ENCODE peak calls at places on chromosomes 4 and X, in nine cellular contexts. B is AG04450, C is fibroblast of the aortic adventitia, T is lower leg skin, U is AG09319, F is hepatocyte, L is endothelial cell, S is testis, O is type B pancreatic cell. V is an unnamed sample.

GRCh38 chr4:23153076-23153475 is 460.3 kb downstream of the GBA3 start:
- DNase-seq in B (no peak), C (peak), T (no peak), U (no peak), F (no peak), L (no peak), S (no peak), O (no peak), V (no peak)

GRCh38 chr4:121593760-121594159 is 103.0 kb downstream of the ANXA5 start:
- DNase-seq in B (no peak), C (no peak), T (no peak), U (no peak), F (no peak), L (no peak), S (no peak), O (no peak), V (no peak)

GRCh38 chrX:56397636-56398035 is 165.5 kb downstream of the KLF8 start:
- DNase-seq in B (no peak), C (no peak), T (no peak), U (no peak), F (no peak), L (no peak), S (no peak), O (no peak), V (no peak)

GRCh38 chr4:41257257-41257900 is 651 bp downstream of the UCHL1 start:
- DNase-seq in B (no peak), C (peak), T (no peak), U (no peak), F (peak), L (peak), S (peak), O (peak), V (peak)

GRCh38 chr4:175419120-175419774 is 392.8 kb downstream of the GPM6A start:
- DNase-seq in B (peak), C (peak), T (no peak), U (peak), F (peak), L (no peak), S (no peak), O (no peak), V (no peak)

GRCh38 chr4:22573198-22573597 is 57.3 kb upstream of the ADGRA3 start:
- DNase-seq in B (no peak), C (peak), T (no peak), U (no peak), F (peak), L (no peak), S (peak), O (no peak), V (peak)

GRCh38 chr4:76670631-76671030 is 227.3 kb downstream of the SOWAHB start:
- DNase-seq in B (no peak), C (no peak), T (no peak), U (no peak), F (no peak), L (no peak), S (no peak), O (no peak), V (no peak)

GRCh38 chr4:108336076-108336475 is 167.3 kb upstream of the LEF1 start:
- DNase-seq in B (no peak), C (no peak), T (no peak), U (no peak), F (no peak), L (no peak), S (no peak), O (no peak), V (no peak)

GRCh38 chrX:19697416-19697815 is 182.1 kb upstream of the MAP3K15 start:
- DNase-seq in B (no peak), C (no peak), T (no peak), U (no peak), F (no peak), L (no peak), S (no peak), O (no peak), V (no peak)

GRCh38 chr4:67674098-67674497 is 26.9 kb downstream of the UBA6 start:
- DNase-seq in B (no peak), C (no peak), T (no peak), U (no peak), F (no peak), L (no peak), S (no peak), O (no peak), V (no peak)

GRCh38 chr4:98289375-98289774 is 28.2 kb downstream of the RAP1GDS1 start:
- DNase-seq in B (no peak), C (peak), T (no peak), U (no peak), F (no peak), L (no peak), S (no peak), O (no peak), V (no peak)

GRCh38 chrX:109036624-109037023 is 300.3 kb upstream of the IRS4 start:
- DNase-seq in B (no peak), C (no peak), T (no peak), U (no peak), F (no peak), L (no peak), S (no peak), O (no peak), V (no peak)

GRCh38 chr4:39427477-39428119 is 20.9 kb downstream of the KLB start:
- DNase-seq in B (no peak), C (no peak), T (no peak), U (no peak), F (peak), L (no peak), S (no peak), O (no peak), V (no peak)

GRCh38 chr4:147725673-147726072 is 6.2 kb upstream of the ARHGAP10 start:
- DNase-seq in B (no peak), C (no peak), T (no peak), U (no peak), F (no peak), L (no peak), S (no peak), O (no peak), V (no peak)

GRCh38 chrX:120000490-120001246 is 57.1 kb upstream of the NKAP start:
- DNase-seq in B (no peak), C (no peak), T (no peak), U (no peak), F (peak), L (no peak), S (no peak), O (no peak), V (no peak)

GRCh38 chrX:37921758-37922157 is 74.4 kb upstream of the DYNLT3 start:
- DNase-seq in B (no peak), C (peak), T (no peak), U (no peak), F (no peak), L (no peak), S (no peak), O (no peak), V (no peak)

GRCh38 chrX:68821616-68822015 is 7.2 kb upstream of the EFNB1 start:
- DNase-seq in B (no peak), C (no peak), T (no peak), U (no peak), F (no peak), L (no peak), S (no peak), O (no peak), V (no peak)

GRCh38 chrX:109880629-109881028 is 122.3 kb upstream of the TMEM164 start:
- DNase-seq in B (no peak), C (no peak), T (no peak), U (no peak), F (no peak), L (no peak), S (no peak), O (no peak), V (no peak)

GRCh38 chr4:57501715-57502114 is 391.5 kb upstream of the IGFBP7 start:
- DNase-seq in B (no peak), C (peak), T (no peak), U (no peak), F (peak), L (no peak), S (no peak), O (no peak), V (no peak)

GRCh38 chr4:169116270-169116901 is 106.3 kb upstream of the CBR4 start:
- DNase-seq in B (no peak), C (peak), T (no peak), U (no peak), F (no peak), L (no peak), S (no peak), O (no peak), V (no peak)

GRCh38 chr4:91032725-91033445 is 905.7 kb downstream of the CCSER1 start:
- DNase-seq in B (no peak), C (no peak), T (no peak), U (no peak), F (no peak), L (no peak), S (no peak), O (no peak), V (no peak)

GRCh38 chrX:312621-313331 is 5.8 kb downstream of the GTPBP6 start:
- DNase-seq in B (no peak), C (no peak), T (no peak), U (no peak), F (no peak), L (no peak), S (no peak), O (no peak), V (no peak)

GRCh38 chr4:174318829-174319764 is 35.4 kb downstream of the CEP44 start:
- DNase-seq in B (no peak), C (peak), T (no peak), U (no peak), F (peak), L (peak), S (no peak), O (no peak), V (no peak)

GRCh38 chr4:2825740-2826139 is 17.9 kb upstream of the ADD1 start:
- DNase-seq in B (no peak), C (no peak), T (no peak), U (no peak), F (no peak), L (no peak), S (no peak), O (no peak), V (no peak)

GRCh38 chrX:140608111-140608510 is 101.4 kb upstream of the LINC00632 start:
- DNase-seq in B (no peak), C (no peak), T (no peak), U (no peak), F (no peak), L (no peak), S (no peak), O (no peak), V (no peak)

GRCh38 chrX:10103023-10103422 is 53.8 kb upstream of the CLCN4 start:
- DNase-seq in B (no peak), C (no peak), T (no peak), U (peak), F (no peak), L (no peak), S (no peak), O (no peak), V (no peak)

GRCh38 chrX:38215141-38215540 is 5.5 kb downstream of the SRPX start:
- DNase-seq in B (no peak), C (peak), T (no peak), U (peak), F (no peak), L (no peak), S (no peak), O (no peak), V (no peak)

GRCh38 chrX:24153175-24153795 is 3.8 kb downstream of the ZFX start:
- DNase-seq in B (no peak), C (no peak), T (no peak), U (no peak), F (peak), L (no peak), S (peak), O (no peak), V (peak)

GRCh38 chr4:37392540-37393255 is 148.2 kb downstream of the NWD2 start:
- DNase-seq in B (no peak), C (no peak), T (peak), U (no peak), F (peak), L (no peak), S (peak), O (no peak), V (no peak)

GRCh38 chr4:48129307-48130014 is 4.6 kb downstream of the TXK start:
- DNase-seq in B (no peak), C (peak), T (no peak), U (no peak), F (peak), L (no peak), S (peak), O (no peak), V (no peak)

GRCh38 chrX:11244641-11245040 is 48.6 kb upstream of the AMELX start:
- DNase-seq in B (no peak), C (peak), T (peak), U (no peak), F (no peak), L (no peak), S (no peak), O (no peak), V (no peak)

GRCh38 chr4:8307714-8308113 is 38.2 kb downstream of the HTRA3 start:
- DNase-seq in B (no peak), C (no peak), T (no peak), U (no peak), F (no peak), L (no peak), S (no peak), O (no peak), V (no peak)

GRCh38 chr4:162782096-162782777 is 384.5 kb downstream of the NAF1 start:
- DNase-seq in B (no peak), C (no peak), T (no peak), U (no peak), F (no peak), L (no peak), S (no peak), O (no peak), V (no peak)

DNA sequence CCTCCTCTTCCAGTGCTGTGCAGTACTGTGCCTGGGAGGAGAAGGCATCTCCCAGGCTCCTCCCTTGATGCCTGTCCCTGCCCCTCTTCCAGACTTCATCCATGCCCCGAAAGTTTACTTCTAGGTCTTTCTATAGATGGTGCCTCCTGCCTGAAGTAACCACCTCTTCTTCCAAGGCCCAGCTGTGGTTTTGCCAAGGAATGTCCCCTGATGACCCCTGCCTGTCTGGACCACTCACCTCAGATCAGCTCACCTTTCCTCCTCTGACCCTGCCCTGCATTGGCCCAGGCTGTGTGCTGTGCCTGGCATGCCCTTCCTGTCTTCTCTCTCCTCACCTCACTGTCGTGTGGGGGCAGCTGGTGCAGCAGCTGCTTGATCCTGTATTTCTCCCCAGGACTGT is 6.8 kb downstream of the PRICKLE3 start:
- DNase-seq in B (no peak), C (no peak), T (no peak), U (no peak), F (no peak), L (no peak), S (no peak), O (no peak), V (no peak)
- TF ChIP-seq CTCF in B (no peak), C (no peak), T (no peak), U (no peak), F (no peak), L (no peak), S (no peak), O (no peak), V (no peak)

GRCh38 chrX:110983024-110983423 is 113.0 kb upstream of the PAK3 start:
- DNase-seq in B (no peak), C (no peak), T (no peak), U (no peak), F (no peak), L (no peak), S (no peak), O (no peak), V (no peak)

GRCh38 chrX:110989447-110989846 is 106.5 kb upstream of the PAK3 start:
- DNase-seq in B (no peak), C (no peak), T (no peak), U (no peak), F (no peak), L (no peak), S (no peak), O (no peak), V (no peak)

GRCh38 chrX:110985470-110985869 is 110.5 kb upstream of the PAK3 start:
- DNase-seq in B (no peak), C (no peak), T (no peak), U (no peak), F (no peak), L (no peak), S (no peak), O (no peak), V (no peak)

GRCh38 chrX:110989869-110990268 is 106.1 kb upstream of the PAK3 start:
- DNase-seq in B (no peak), C (no peak), T (no peak), U (no peak), F (no peak), L (no peak), S (no peak), O (no peak), V (no peak)

DNA sequence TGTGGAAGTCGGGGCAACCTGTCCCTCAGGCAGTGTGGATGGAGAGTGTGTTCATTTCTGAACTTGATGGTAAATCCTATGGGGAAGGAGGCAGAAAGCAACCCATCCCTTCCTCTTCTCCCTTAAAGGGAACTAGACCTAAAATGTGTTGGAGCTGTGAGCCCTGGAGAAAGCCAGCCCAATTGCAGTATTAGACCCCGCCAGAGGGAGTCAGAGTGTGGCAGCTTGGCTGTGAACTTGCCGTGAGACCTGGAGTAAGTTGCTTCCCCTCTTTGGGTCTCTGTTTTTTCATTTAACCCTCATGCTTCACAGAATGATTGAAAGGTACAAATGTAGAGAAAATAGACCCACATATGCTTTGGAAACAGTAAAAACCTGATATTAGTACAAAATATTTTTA is 108.7 kb upstream of the PAK3 start:
- DNase-seq in B (no peak), C (no peak), T (no peak), U (no peak), F (no peak), L (peak), S (no peak), O (no peak), V (no peak)
- TF ChIP-seq CTCF in B (peak), C (no peak), T (no peak), U (peak), F (no peak), L (no peak), S (no peak), O (peak), V (no peak)

DNA sequence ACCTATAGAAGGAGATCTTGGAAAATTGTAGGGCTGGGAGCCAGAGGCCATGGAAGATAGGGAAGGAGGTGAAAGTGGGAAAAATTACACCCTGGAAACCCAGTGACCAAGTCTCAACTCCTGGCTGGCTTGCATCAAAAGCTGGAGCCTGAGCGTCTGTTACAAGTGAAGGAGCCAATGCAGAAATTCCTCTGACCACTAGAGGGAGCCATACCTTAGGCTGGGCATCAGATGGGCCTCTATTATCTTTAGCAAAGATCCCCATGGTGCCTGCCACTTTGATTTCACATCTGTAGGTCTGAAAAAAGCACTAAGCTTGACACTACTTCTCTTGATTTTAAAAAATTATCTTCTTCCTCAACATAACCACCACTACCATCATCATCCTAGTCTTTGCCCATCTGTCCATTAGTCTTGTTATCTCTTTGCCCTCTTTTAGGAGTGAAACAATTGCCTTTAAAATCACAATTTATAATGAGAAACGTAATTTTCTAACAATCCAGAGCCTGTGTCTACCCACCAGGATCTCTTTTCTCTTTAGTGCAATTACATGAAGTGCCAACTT is 62.9 kb downstream of the ANAPC4 start:
- DNase-seq in B (peak), C (peak), T (peak), U (peak), F (peak), L (peak), S (peak), O (no peak), V (no peak)
- TF ChIP-seq CTCF in B (peak), C (peak), T (no peak), U (peak), F (peak), L (peak), S (peak), O (peak), V (peak)

DNA sequence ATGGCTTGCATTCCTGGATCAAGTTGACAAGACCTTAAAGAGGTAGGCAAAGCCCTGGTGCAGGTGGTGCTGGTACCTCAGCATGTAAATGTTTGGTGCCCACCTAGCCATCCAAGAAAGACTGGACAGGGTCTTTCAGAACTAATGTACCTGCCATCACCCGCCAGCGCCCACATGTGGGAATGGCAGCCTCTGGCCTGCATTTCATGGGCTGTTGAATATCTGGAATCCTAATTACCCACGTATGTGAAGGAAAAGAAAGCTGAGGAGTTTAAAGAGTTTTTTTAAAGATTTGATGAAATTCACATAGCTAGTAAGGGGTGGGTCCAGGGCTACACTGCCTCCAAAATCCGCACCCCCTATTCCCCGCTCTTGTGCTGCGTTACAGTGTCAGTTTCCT is 8.6 kb upstream of the CCDC149 start:
- DNase-seq in B (no peak), C (no peak), T (no peak), U (no peak), F (no peak), L (no peak), S (no peak), O (no peak), V (no peak)
- TF ChIP-seq CTCF in B (no peak), C (no peak), T (no peak), U (no peak), F (no peak), L (no peak), S (no peak), O (no peak), V (no peak)

DNA sequence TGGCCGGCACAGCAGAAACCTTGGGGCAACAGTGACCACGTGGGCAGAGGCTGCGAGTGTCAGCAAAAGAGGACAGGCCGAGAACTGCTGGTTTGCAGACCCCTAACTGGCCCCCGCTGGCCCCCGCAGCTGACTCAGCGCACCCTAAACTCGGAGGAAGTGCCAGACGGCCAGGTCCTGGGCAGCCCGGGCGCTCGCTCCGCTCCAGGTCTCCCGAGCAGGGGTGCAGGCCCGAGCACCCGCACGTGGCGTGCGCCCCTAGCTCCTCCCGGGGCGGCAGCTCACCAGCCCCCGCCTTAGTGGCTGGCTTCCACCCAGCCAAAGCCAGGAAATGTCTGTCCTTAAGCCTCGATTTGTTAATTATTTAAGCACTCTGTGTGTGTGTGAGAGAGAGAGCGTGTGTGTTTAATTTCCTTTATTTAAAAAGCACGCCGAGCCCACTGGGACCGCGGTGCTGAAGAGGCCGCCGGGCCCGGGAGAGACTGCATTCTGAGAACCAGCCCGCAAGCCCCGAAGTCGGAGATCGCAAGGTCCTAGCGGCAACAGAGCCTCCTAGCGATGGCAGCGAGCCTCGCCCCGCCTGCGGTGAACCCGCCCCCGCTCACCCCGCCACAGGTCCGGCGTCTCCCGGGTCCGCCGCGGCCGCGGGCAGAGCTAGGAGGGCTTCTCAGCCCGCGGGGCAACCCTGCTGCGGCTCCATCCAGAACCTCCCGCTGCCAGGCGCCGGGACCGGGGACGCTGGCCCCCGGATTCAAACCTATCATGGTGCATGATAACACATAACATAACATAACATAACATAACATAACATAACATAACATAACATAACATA is 45.9 kb upstream of the CDKN2AIP start:
- DNase-seq in B (peak), C (peak), T (peak), U (peak), F (peak), L (peak), S (peak), O (peak), V (peak)
- TF ChIP-seq CTCF in B (peak), C (peak), T (no peak), U (peak), F (peak), L (no peak), S (peak), O (peak), V (no peak)